ENCODE peak calls at places on chromosomes 7 and 10, in five cellular contexts. D is GM12865, H is body of pancreas, K is fibroblast of mammary gland, U is upper lobe of left lung. M is an unnamed sample.
A peak's percentile ranks its signal among the peaks of the same experiment; 100 is the strongest.

GRCh38 chr7:69868921-69869320 is 270.6 kb downstream of the AUTS2 start:
- DNase-seq in D (no peak), H (no peak), K (peak; percentile 49), U (no peak), M (no peak)

GRCh38 chr7:93858857-93859256 is 31.7 kb downstream of the TFPI2 start:
- DNase-seq in D (no peak), H (no peak), K (no peak), U (no peak), M (no peak)

GRCh38 chr10:96984512-96985225 is 152.6 kb downstream of the LCOR start:
- DNase-seq in D (no peak), H (no peak), K (peak; percentile 8), U (no peak), M (no peak)

GRCh38 chr7:522071-522937 is 2.7 kb upstream of the PDGFA start:
- DNase-seq in D (peak; percentile 57), H (peak; percentile 87), K (peak; percentile 15), U (peak; percentile 90), M (no peak)

GRCh38 chr7:66769833-66770512 is 29.4 kb downstream of the RABGEF1 start:
- DNase-seq in D (no peak), H (no peak), K (peak; percentile 33), U (no peak), M (no peak)

GRCh38 chr10:26857991-26858706 is 2.6 kb downstream of the ABI1 start:
- DNase-seq in D (peak; percentile 74), H (no peak), K (peak; percentile 39), U (no peak), M (no peak)

GRCh38 chr10:69769395-69769989 is 32.2 kb upstream of the COL13A1 start:
- DNase-seq in D (no peak), H (peak; percentile 55), K (peak; percentile 66), U (no peak), M (peak; percentile 26)

GRCh38 chr10:48406204-48406603 is 99.7 kb downstream of the MAPK8 start:
- DNase-seq in D (no peak), H (no peak), K (peak; percentile 45), U (no peak), M (no peak)

GRCh38 chr10:20274580-20274979 is 458.3 kb downstream of the PLXDC2 start:
- DNase-seq in D (no peak), H (no peak), K (peak; percentile 29), U (no peak), M (no peak)

GRCh38 chr7:130515315-130516047 is 23.6 kb downstream of the MEST start:
- DNase-seq in D (no peak), H (no peak), K (no peak), U (no peak), M (no peak)

GRCh38 chr7:147400926-147401325 is 1189.6 kb upstream of the C7orf33 start:
- DNase-seq in D (no peak), H (no peak), K (no peak), U (no peak), M (no peak)

GRCh38 chr10:71600856-71601255 is 118.7 kb downstream of the C10orf105 start:
- DNase-seq in D (no peak), H (no peak), K (peak; percentile 95), U (no peak), M (no peak)

GRCh38 chr7:92631067-92631829 is 41.1 kb upstream of the FAM133B start:
- DNase-seq in D (peak; percentile 72), H (no peak), K (no peak), U (no peak), M (no peak)

GRCh38 chr7:2255145-2256139 is 13.4 kb downstream of the NUDT1 start:
- DNase-seq in D (peak; percentile 39), H (no peak), K (no peak), U (no peak), M (no peak)

GRCh38 chr10:93380043-93380565 is 102.0 kb downstream of the MYOF start:
- DNase-seq in D (no peak), H (no peak), K (peak; percentile 30), U (no peak), M (no peak)

GRCh38 chr10:58152698-58153263 is 114.9 kb downstream of the IPMK start:
- DNase-seq in D (peak; percentile 57), H (peak; percentile 57), K (peak; percentile 75), U (no peak), M (peak; percentile 39)

GRCh38 chr10:102524746-102525145 is 21.0 kb downstream of the SUFU start:
- DNase-seq in D (no peak), H (no peak), K (no peak), U (no peak), M (no peak)

GRCh38 chr10:480928-481551 is 208.4 kb downstream of the DIP2C start:
- DNase-seq in D (no peak), H (peak; percentile 70), K (peak; percentile 35), U (no peak), M (peak; percentile 59)

GRCh38 chr10:116015922-116016321 is 257.1 kb downstream of the GFRA1 start:
- DNase-seq in D (no peak), H (no peak), K (no peak), U (no peak), M (no peak)

GRCh38 chr10:64952042-64952441 is 1430.8 kb downstream of the REEP3 start:
- DNase-seq in D (no peak), H (no peak), K (no peak), U (no peak), M (no peak)

GRCh38 chr10:113099431-113100298 is 149.6 kb downstream of the TCF7L2 start:
- DNase-seq in D (no peak), H (no peak), K (peak; percentile 43), U (no peak), M (no peak)

GRCh38 chr10:79375321-79376077 is 28.2 kb downstream of the PPIF start:
- DNase-seq in D (no peak), H (peak; percentile 4), K (peak; percentile 43), U (no peak), M (no peak)

GRCh38 chr7:18228686-18229085 is 201.0 kb upstream of the PRPS1L1 start:
- DNase-seq in D (no peak), H (no peak), K (no peak), U (no peak), M (no peak)

GRCh38 chr7:140062528-140063299 is at the start of gene PARP12:
- DNase-seq in D (peak; percentile 95), H (peak; percentile 93), K (peak; percentile 69), U (peak; percentile 99), M (peak; percentile 39)

GRCh38 chr10:103921750-103922195 is 3.8 kb upstream of the STN1 start:
- DNase-seq in D (peak; percentile 54), H (no peak), K (no peak), U (no peak), M (no peak)

GRCh38 chr7:75823198-75823910 is 9.7 kb upstream of the CCL24 start:
- DNase-seq in D (no peak), H (no peak), K (no peak), U (no peak), M (no peak)

GRCh38 chr10:59680199-59680598 is 29.5 kb downstream of the SLC16A9 start:
- DNase-seq in D (no peak), H (no peak), K (no peak), U (no peak), M (no peak)

GRCh38 chr10:69721690-69722310 is 79.9 kb upstream of the COL13A1 start:
- DNase-seq in D (no peak), H (no peak), K (no peak), U (no peak), M (no peak)

GRCh38 chr7:40329601-40330153 is 194.9 kb downstream of the SUGCT start:
- DNase-seq in D (peak; percentile 58), H (no peak), K (peak; percentile 73), U (no peak), M (peak; percentile 50)

GRCh38 chr10:65570143-65571010 is 1355.5 kb upstream of the LRRTM3 start:
- DNase-seq in D (peak; percentile 22), H (peak; percentile 70), K (peak; percentile 15), U (no peak), M (no peak)

GRCh38 chr10:100529473-100530298 is at the start of gene NDUFB8:
- DNase-seq in D (peak; percentile 89), H (peak; percentile 89), K (peak; percentile 77), U (peak; percentile 95), M (no peak)

GRCh38 chr10:100528885-100529472 is 692 bp downstream of the NDUFB8 start:
- DNase-seq in D (no peak), H (no peak), K (peak; percentile 29), U (no peak), M (no peak)

GRCh38 chr10:100531761-100532160 is 2.1 kb upstream of the NDUFB8 start:
- DNase-seq in D (peak; percentile 58), H (no peak), K (no peak), U (no peak), M (no peak)

GRCh38 chr10:100522945-100523344 is 3.3 kb upstream of the SEC31B start:
- DNase-seq in D (no peak), H (no peak), K (no peak), U (no peak), M (no peak)

GRCh38 chr10:100528123-100528884 is 1.4 kb downstream of the NDUFB8 start:
- DNase-seq in D (peak; percentile 46), H (no peak), K (no peak), U (no peak), M (no peak)
- H3K4me3 ChIP-seq in D (peak overlapping the region; percentile 66), H (no peak overlapping the region), K (peak overlapping the region; percentile 98), U (no peak overlapping the region), M (peak overlapping the region; percentile 87)

DNA sequence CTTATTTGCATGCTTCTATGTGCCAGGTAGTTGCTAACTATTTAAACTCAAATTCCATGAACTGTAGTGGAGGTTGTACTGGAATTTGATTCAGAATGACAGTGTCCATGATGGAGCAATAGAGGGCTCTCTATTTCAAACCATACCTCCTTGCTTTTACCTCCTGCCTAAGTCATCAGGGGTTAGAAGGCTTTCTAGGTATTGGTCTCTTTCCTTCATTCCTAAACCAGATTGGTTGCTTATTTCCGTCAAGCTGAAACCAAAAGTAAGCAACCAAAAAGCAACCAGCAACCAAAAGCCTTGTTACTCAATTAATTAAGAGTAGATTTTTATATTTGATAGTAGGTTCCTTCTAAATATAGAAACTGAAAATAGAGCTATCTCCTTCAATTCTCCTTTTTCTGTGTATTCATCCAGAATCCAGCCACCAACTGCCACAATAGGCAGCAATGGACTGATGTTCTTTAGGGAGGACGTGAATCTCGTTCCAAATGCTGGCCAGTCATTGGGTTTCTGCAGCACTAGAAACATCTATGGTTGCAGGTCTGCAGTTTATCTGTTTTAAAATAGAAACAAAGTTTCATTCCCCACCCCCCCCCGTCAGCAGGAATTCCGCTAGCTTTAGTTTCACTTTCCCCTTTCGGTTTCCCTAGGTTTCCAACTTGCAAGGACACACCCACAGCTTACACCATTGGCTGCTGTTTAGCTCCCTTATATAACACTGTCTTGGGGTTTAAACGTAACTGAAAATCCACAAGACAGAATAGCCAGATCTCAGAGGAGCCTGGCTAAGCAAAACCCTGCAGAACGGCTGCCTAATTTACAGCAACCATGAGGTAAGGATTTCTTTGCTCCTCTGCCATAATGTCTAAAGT is at the start of gene IFIT1:
- DNase-seq in D (peak; percentile 90), H (peak; percentile 62), K (peak; percentile 90), U (no peak), M (peak; percentile 38)
- TF ChIP-seq CTCF in D (no peak), H (no peak), K (no peak), U (no peak), M (peak; percentile 16)

GRCh38 chr7:117324940-117325339 is 2.1 kb upstream of the WNT2 start:
- DNase-seq in D (no peak), H (no peak), K (peak; percentile 38), U (no peak), M (no peak)
- H3K4me3 ChIP-seq in D (no peak overlapping the region), H (no peak overlapping the region), K (peak overlapping the region; percentile 50), U (no peak overlapping the region), M (no peak overlapping the region)

DNA sequence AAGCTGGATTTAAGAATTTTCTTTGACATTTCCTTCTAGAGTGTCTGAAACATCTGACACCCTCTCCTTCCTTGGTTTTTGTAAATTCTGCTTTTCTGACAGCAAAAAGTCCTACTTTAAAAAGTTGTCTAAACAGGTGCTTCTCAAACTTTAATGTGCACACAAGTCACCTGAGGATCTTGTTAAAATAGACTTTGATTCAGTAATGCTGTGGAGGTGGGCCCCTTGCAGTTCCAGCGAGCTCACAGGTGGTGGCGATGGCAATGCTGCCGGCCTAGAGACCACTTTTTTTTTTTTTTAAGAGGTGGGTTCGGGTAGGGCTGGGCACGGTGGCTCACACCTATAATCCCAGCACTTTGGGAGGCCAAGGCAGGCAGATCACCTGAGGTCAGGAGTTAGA is 77.1 kb downstream of the ABCC2 start:
- DNase-seq in D (peak; percentile 48), H (peak; percentile 30), K (no peak), U (no peak), M (no peak)
- TF ChIP-seq CTCF in D (peak; percentile 41), H (peak; percentile 17), K (peak; percentile 23), U (no peak), M (no peak)